ENCODE peak calls at places on chromosomes 12 and 14, in six cellular contexts. I is fibroblast of the aortic adventitia; T is CD4-positive, alpha-beta memory T cell; N is activated gamma-delta T cell; W is stimulated activated naive CD8-positive, alpha-beta T cell treated with anti-CD3 and anti-CD28 coated beads, Interleukin-15, Interleukin-2, amounts not matched to agents 100 U/mL and 50 U/mL, for 24 hours; O is activated CD8-positive, alpha-beta memory T cell treated with anti-CD3 and anti-CD28 coated beads, Interleukin-2, amount 50 U/mL, for 48 hours. H is an unnamed sample.

GRCh38 chr14:67636361-67636919 is 16.7 kb downstream of the ARG2 start:
- DNase-seq in I (peak), T (no peak), N (no peak), W (no peak), O (no peak), H (no peak)

GRCh38 chr12:91785655-91786489 is 359.8 kb downstream of the BTG1 start:
- DNase-seq in I (no peak), T (no peak), N (no peak), W (no peak), O (no peak), H (no peak)

GRCh38 chr12:10849425-10849878 is at the start of gene PRR4:
- DNase-seq in I (no peak), T (peak), N (no peak), W (no peak), O (no peak), H (no peak)

GRCh38 chr12:112854344-112854743 is 52.4 kb upstream of the OAS1 start:
- DNase-seq in I (no peak), T (no peak), N (no peak), W (no peak), O (no peak), H (no peak)

GRCh38 chr12:65305346-65305950 is 27.0 kb downstream of the MSRB3 start:
- DNase-seq in I (no peak), T (no peak), N (no peak), W (no peak), O (no peak), H (no peak)

GRCh38 chr14:74429221-74429691 is 3.2 kb upstream of the SYNDIG1L start:
- DNase-seq in I (no peak), T (no peak), N (no peak), W (no peak), O (no peak), H (peak)

GRCh38 chr14:74038015-74038859 is 19.1 kb downstream of the BBOF1 start:
- DNase-seq in I (peak), T (peak), N (no peak), W (no peak), O (no peak), H (peak)

GRCh38 chr12:96020314-96021003 is 14.9 kb downstream of the LTA4H start:
- DNase-seq in I (no peak), T (no peak), N (no peak), W (no peak), O (no peak), H (no peak)

GRCh38 chr12:17928708-17929366 is 161.2 kb downstream of the RERGL start:
- DNase-seq in I (peak), T (no peak), N (no peak), W (no peak), O (no peak), H (no peak)

GRCh38 chr14:34665785-34666425 is 36.0 kb upstream of the SNX6 start:
- DNase-seq in I (peak), T (peak), N (no peak), W (no peak), O (no peak), H (no peak)

GRCh38 chr12:42145197-42145549 is 499 bp upstream of the GXYLT1 start:
- DNase-seq in I (no peak), T (no peak), N (no peak), W (no peak), O (no peak), H (peak)

GRCh38 chr12:42779186-42779859 is 189.8 kb upstream of the PRICKLE1 start:
- DNase-seq in I (peak), T (no peak), N (no peak), W (no peak), O (no peak), H (no peak)

GRCh38 chr14:20578784-20579502 is 8.9 kb downstream of the RNASE11 start:
- DNase-seq in I (no peak), T (no peak), N (no peak), W (no peak), O (no peak), H (no peak)